ENCODE peak calls at places on chromosomes 16 and 17, in six cellular contexts. Y is breast epithelium; S is T-cell; X is stimulated activated CD4-positive, alpha-beta T cell treated with anti-CD3 and anti-CD28 coated beads, TNF-alpha, amount 100 ng/mL, for 24 hours; W is MV-4-11; U is PC-9. M is an unnamed sample.

GRCh38 chr16:12796498-12796897 is 7.2 kb downstream of the CPPED1 start:
- DNase-seq in Y (no peak), S (no peak), X (no peak), W (no peak), U (no peak), M (no peak)

GRCh38 chr16:49652441-49653175 is 203.3 kb downstream of the ZNF423 start:
- DNase-seq in Y (no peak), S (no peak), X (no peak), W (no peak), U (no peak), M (no peak)

GRCh38 chr17:68700391-68700790 is 99.2 kb upstream of the FAM20A start:
- DNase-seq in Y (no peak), S (no peak), X (no peak), W (no peak), U (no peak), M (no peak)

GRCh38 chr16:17474037-17474436 is 3.3 kb upstream of the XYLT1 start:
- DNase-seq in Y (no peak), S (no peak), X (no peak), W (no peak), U (no peak), M (no peak)

GRCh38 chr16:82061861-82062525 is 26.9 kb downstream of the HSD17B2 start:
- DNase-seq in Y (no peak), S (no peak), X (no peak), W (peak), U (no peak), M (no peak)

GRCh38 chr17:40124279-40125141 is 2.7 kb downstream of the MSL1 start:
- DNase-seq in Y (no peak), S (no peak), X (no peak), W (no peak), U (no peak), M (no peak)

GRCh38 chr17:50630524-50631194 is 4.0 kb upstream of the ABCC3 start:
- DNase-seq in Y (peak), S (peak), X (peak), W (no peak), U (peak), M (no peak)

GRCh38 chr16:86809458-86809955 is 231.2 kb downstream of the FOXL1 start:
- DNase-seq in Y (no peak), S (no peak), X (no peak), W (no peak), U (no peak), M (no peak)

GRCh38 chr17:47286198-47286914 is 32.7 kb downstream of the ITGB3 start:
- DNase-seq in Y (no peak), S (no peak), X (no peak), W (no peak), U (no peak), M (no peak)

GRCh38 chr17:6608321-6608720 is 32.2 kb downstream of the KIAA0753 start:
- DNase-seq in Y (no peak), S (no peak), X (no peak), W (no peak), U (peak), M (peak)

GRCh38 chr17:3575506-3575905 is 17.9 kb upstream of the TRPV3 start:
- DNase-seq in Y (no peak), S (no peak), X (no peak), W (peak), U (no peak), M (no peak)

GRCh38 chr16:81073560-81074330 is 3.3 kb downstream of the C16orf46 start:
- DNase-seq in Y (no peak), S (no peak), X (no peak), W (no peak), U (no peak), M (no peak)

GRCh38 chr16:885391-885790 is 84.9 kb upstream of the GNG13 start:
- DNase-seq in Y (no peak), S (no peak), X (no peak), W (no peak), U (no peak), M (no peak)

GRCh38 chr17:79042421-79043190 is 18.6 kb downstream of the C1QTNF1 start:
- DNase-seq in Y (peak), S (peak), X (peak), W (peak), U (peak), M (no peak)

GRCh38 chr17:44757045-44757917 is 1.5 kb upstream of the ADAM11 start:
- DNase-seq in Y (no peak), S (no peak), X (no peak), W (no peak), U (no peak), M (no peak)

GRCh38 chr16:48383204-48383876 is 1.9 kb downstream of the SIAH1 start:
- DNase-seq in Y (no peak), S (no peak), X (no peak), W (no peak), U (no peak), M (no peak)

GRCh38 chr16:53073053-53073452 is 18.3 kb downstream of the CHD9 start:
- DNase-seq in Y (no peak), S (no peak), X (no peak), W (no peak), U (no peak), M (no peak)

GRCh38 chr16:85055503-85056210 is 28.1 kb downstream of the KIAA0513 start:
- DNase-seq in Y (peak), S (peak), X (peak), W (peak), U (peak), M (no peak)

M was measured in epithelial cell of proximal tubule.